ENCODE peak calls at places on chromosomes 6 and 20, in ten cellular contexts. One of them, this sample, is unnamed.
A peak's percentile ranks its signal among the peaks of the same experiment; 100 is the strongest.

GRCh38 chr20:14925286-14925685 is 587.9 kb upstream of the FLRT3 start:
- DNase-seq in astrocyte of the spinal cord: peak; percentile 19
- DNase-seq in HepG2: no peak
- DNase-seq in HCT116: no peak
- DNase-seq in WTC11: no peak
- DNase-seq in esophagus muscularis mucosa: no peak
- DNase-seq in activated B cell treated with CpG ODN at 0.5 μM for 24 hours: no peak
- DNase-seq in right lobe of liver: no peak
- DNase-seq in uterus: no peak
- DNase-seq in astrocyte of the cerebellum: peak; percentile 8
- DNase-seq in this sample: no peak

GRCh38 chr20:38680492-38681118 is 43.7 kb upstream of the SLC32A1 start:
- DNase-seq in astrocyte of the spinal cord: peak; percentile 34
- DNase-seq in WTC11: peak; percentile 74
- DNase-seq in uterus: no peak
- DNase-seq in activated B cell treated with CpG ODN at 0.5 μM for 24 hours: no peak
- DNase-seq in HCT116: no peak
- DNase-seq in HepG2: peak; percentile 45
- DNase-seq in astrocyte of the cerebellum: peak; percentile 6
- DNase-seq in esophagus muscularis mucosa: no peak
- DNase-seq in right lobe of liver: no peak
- DNase-seq in this sample: no peak

GRCh38 chr20:40293740-40294139 is 395.3 kb downstream of the MAFB start:
- DNase-seq in WTC11: no peak
- DNase-seq in right lobe of liver: no peak
- DNase-seq in HepG2: no peak
- DNase-seq in activated B cell treated with CpG ODN at 0.5 μM for 24 hours: no peak
- DNase-seq in uterus: peak; percentile 33
- DNase-seq in astrocyte of the cerebellum: no peak
- DNase-seq in HCT116: no peak
- DNase-seq in esophagus muscularis mucosa: peak; percentile 64
- DNase-seq in astrocyte of the spinal cord: no peak
- DNase-seq in this sample: no peak

GRCh38 chr6:16576391-16577368 is 184.6 kb downstream of the ATXN1 start:
- DNase-seq in WTC11: no peak
- DNase-seq in astrocyte of the cerebellum: no peak
- DNase-seq in activated B cell treated with CpG ODN at 0.5 μM for 24 hours: no peak
- DNase-seq in HCT116: no peak
- DNase-seq in HepG2: peak; percentile 65
- DNase-seq in right lobe of liver: no peak
- DNase-seq in esophagus muscularis mucosa: no peak
- DNase-seq in astrocyte of the spinal cord: no peak
- DNase-seq in uterus: no peak
- DNase-seq in this sample: no peak

GRCh38 chr6:157218371-157219198 is 104.7 kb downstream of the TMEM242 start:
- DNase-seq in HepG2: no peak
- DNase-seq in astrocyte of the cerebellum: no peak
- DNase-seq in WTC11: no peak
- DNase-seq in uterus: peak; percentile 12
- DNase-seq in HCT116: no peak
- DNase-seq in activated B cell treated with CpG ODN at 0.5 μM for 24 hours: no peak
- DNase-seq in right lobe of liver: no peak
- DNase-seq in astrocyte of the spinal cord: no peak
- DNase-seq in esophagus muscularis mucosa: no peak
- DNase-seq in this sample: peak; percentile 57

GRCh38 chr6:166772518-166772917 is 145.5 kb upstream of the RPS6KA2 start:
- DNase-seq in astrocyte of the cerebellum: no peak
- DNase-seq in esophagus muscularis mucosa: no peak
- DNase-seq in uterus: no peak
- DNase-seq in HCT116: no peak
- DNase-seq in right lobe of liver: no peak
- DNase-seq in HepG2: no peak
- DNase-seq in astrocyte of the spinal cord: no peak
- DNase-seq in WTC11: peak; percentile 65
- DNase-seq in activated B cell treated with CpG ODN at 0.5 μM for 24 hours: no peak
- DNase-seq in this sample: no peak

GRCh38 chr6:71468841-71469750 is 180.5 kb downstream of the OGFRL1 start:
- DNase-seq in WTC11: no peak
- DNase-seq in esophagus muscularis mucosa: no peak
- DNase-seq in right lobe of liver: no peak
- DNase-seq in astrocyte of the spinal cord: peak; percentile 94
- DNase-seq in uterus: peak; percentile 27
- DNase-seq in HCT116: no peak
- DNase-seq in HepG2: no peak
- DNase-seq in activated B cell treated with CpG ODN at 0.5 μM for 24 hours: no peak
- DNase-seq in astrocyte of the cerebellum: peak; percentile 93
- DNase-seq in this sample: no peak

GRCh38 chr6:45148278-45148677 is 179.9 kb upstream of the RUNX2 start:
- DNase-seq in uterus: no peak
- DNase-seq in astrocyte of the spinal cord: peak; percentile 9
- DNase-seq in activated B cell treated with CpG ODN at 0.5 μM for 24 hours: no peak
- DNase-seq in WTC11: no peak
- DNase-seq in HCT116: no peak
- DNase-seq in astrocyte of the cerebellum: no peak
- DNase-seq in esophagus muscularis mucosa: no peak
- DNase-seq in HepG2: no peak
- DNase-seq in right lobe of liver: no peak
- DNase-seq in this sample: no peak

GRCh38 chr6:91534614-91535013 is 947.7 kb upstream of the MAP3K7 start:
- DNase-seq in HCT116: no peak
- DNase-seq in uterus: no peak
- DNase-seq in HepG2: no peak
- DNase-seq in astrocyte of the spinal cord: no peak
- DNase-seq in esophagus muscularis mucosa: no peak
- DNase-seq in astrocyte of the cerebellum: no peak
- DNase-seq in right lobe of liver: no peak
- DNase-seq in WTC11: no peak
- DNase-seq in activated B cell treated with CpG ODN at 0.5 μM for 24 hours: no peak
- DNase-seq in this sample: no peak

GRCh38 chr6:11217360-11218076 is 14.9 kb downstream of the NEDD9 start:
- DNase-seq in WTC11: no peak
- DNase-seq in activated B cell treated with CpG ODN at 0.5 μM for 24 hours: no peak
- DNase-seq in right lobe of liver: no peak
- DNase-seq in uterus: no peak
- DNase-seq in astrocyte of the cerebellum: no peak
- DNase-seq in astrocyte of the spinal cord: no peak
- DNase-seq in esophagus muscularis mucosa: no peak
- DNase-seq in HCT116: no peak
- DNase-seq in HepG2: peak; percentile 79
- DNase-seq in this sample: no peak

GRCh38 chr6:154448448-154449096 is 61.9 kb downstream of the CNKSR3 start:
- DNase-seq in esophagus muscularis mucosa: no peak
- DNase-seq in right lobe of liver: no peak
- DNase-seq in HepG2: no peak
- DNase-seq in astrocyte of the cerebellum: peak; percentile 86
- DNase-seq in WTC11: no peak
- DNase-seq in HCT116: no peak
- DNase-seq in activated B cell treated with CpG ODN at 0.5 μM for 24 hours: no peak
- DNase-seq in uterus: peak; percentile 42
- DNase-seq in astrocyte of the spinal cord: peak; percentile 86
- DNase-seq in this sample: no peak

GRCh38 chr20:15061955-15062354 is 724.5 kb upstream of the FLRT3 start:
- DNase-seq in WTC11: no peak
- DNase-seq in HCT116: no peak
- DNase-seq in astrocyte of the cerebellum: no peak
- DNase-seq in astrocyte of the spinal cord: no peak
- DNase-seq in esophagus muscularis mucosa: no peak
- DNase-seq in HepG2: peak; percentile 97
- DNase-seq in activated B cell treated with CpG ODN at 0.5 μM for 24 hours: no peak
- DNase-seq in uterus: no peak
- DNase-seq in right lobe of liver: no peak
- DNase-seq in this sample: no peak

GRCh38 chr20:20413801-20414200 is 45.9 kb downstream of the INSM1 start:
- DNase-seq in activated B cell treated with CpG ODN at 0.5 μM for 24 hours: no peak
- DNase-seq in right lobe of liver: no peak
- DNase-seq in uterus: no peak
- DNase-seq in astrocyte of the spinal cord: no peak
- DNase-seq in esophagus muscularis mucosa: no peak
- DNase-seq in astrocyte of the cerebellum: no peak
- DNase-seq in HepG2: no peak
- DNase-seq in HCT116: no peak
- DNase-seq in WTC11: no peak
- DNase-seq in this sample: no peak

GRCh38 chr6:81073323-81073722 is 679.2 kb downstream of the TENT5A start:
- DNase-seq in WTC11: no peak
- DNase-seq in astrocyte of the spinal cord: no peak
- DNase-seq in uterus: no peak
- DNase-seq in HepG2: no peak
- DNase-seq in astrocyte of the cerebellum: no peak
- DNase-seq in esophagus muscularis mucosa: no peak
- DNase-seq in right lobe of liver: no peak
- DNase-seq in HCT116: no peak
- DNase-seq in activated B cell treated with CpG ODN at 0.5 μM for 24 hours: no peak
- DNase-seq in this sample: no peak

DNA sequence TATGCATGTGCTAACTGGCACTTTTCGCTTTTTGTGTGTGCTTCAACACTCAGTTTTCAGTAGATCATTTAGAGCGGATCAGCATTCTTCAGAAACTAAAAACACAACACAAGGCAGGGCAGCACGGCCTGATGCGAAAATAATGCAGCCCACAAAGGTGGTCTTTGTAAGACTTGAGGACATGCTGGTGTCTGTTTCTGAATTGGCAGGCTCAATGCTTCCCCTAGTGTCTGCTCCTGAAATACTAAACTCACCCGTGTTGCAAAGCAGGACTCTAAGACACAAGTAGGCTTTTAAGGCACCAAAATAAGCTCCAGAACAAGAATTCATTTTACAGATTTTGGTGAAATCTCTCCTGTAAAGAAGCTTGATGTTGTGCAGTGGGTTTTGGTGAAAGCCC is 676.5 kb downstream of the TENT5A start:
- DNase-seq in uterus: no peak
- DNase-seq in WTC11: peak; percentile 29
- DNase-seq in HCT116: peak; percentile 21
- DNase-seq in astrocyte of the cerebellum: peak; percentile 8
- DNase-seq in activated B cell treated with CpG ODN at 0.5 μM for 24 hours: no peak
- DNase-seq in right lobe of liver: no peak
- DNase-seq in HepG2: peak; percentile 9
- DNase-seq in astrocyte of the spinal cord: peak; percentile 28
- DNase-seq in esophagus muscularis mucosa: no peak
- DNase-seq in this sample: no peak
- TF ChIP-seq CTCF in uterus: no peak
- TF ChIP-seq CTCF in WTC11: peak; percentile 54
- TF ChIP-seq CTCF in HCT116: peak; percentile 75
- TF ChIP-seq CTCF in astrocyte of the cerebellum: peak; percentile 70
- TF ChIP-seq CTCF in activated B cell treated with CpG ODN at 0.5 μM for 24 hours: no peak
- TF ChIP-seq CTCF in right lobe of liver: peak; percentile 32
- TF ChIP-seq CTCF in HepG2: peak; percentile 50
- TF ChIP-seq CTCF in astrocyte of the spinal cord: peak; percentile 73
- TF ChIP-seq CTCF in esophagus muscularis mucosa: no peak
- TF ChIP-seq CTCF in this sample: peak; percentile 78

GRCh38 chr6:152701081-152701862 is 3.6 kb downstream of the MYCT1 start:
- DNase-seq in uterus: no peak
- DNase-seq in WTC11: no peak
- DNase-seq in HepG2: no peak
- DNase-seq in esophagus muscularis mucosa: no peak
- DNase-seq in astrocyte of the spinal cord: no peak
- DNase-seq in astrocyte of the cerebellum: no peak
- DNase-seq in right lobe of liver: no peak
- DNase-seq in HCT116: no peak
- DNase-seq in activated B cell treated with CpG ODN at 0.5 μM for 24 hours: no peak
- DNase-seq in this sample: no peak
- TF ChIP-seq CTCF in uterus: no peak
- TF ChIP-seq CTCF in WTC11: no peak
- TF ChIP-seq CTCF in HepG2: peak; percentile 14
- TF ChIP-seq CTCF in esophagus muscularis mucosa: no peak
- TF ChIP-seq CTCF in astrocyte of the spinal cord: no peak
- TF ChIP-seq CTCF in astrocyte of the cerebellum: no peak
- TF ChIP-seq CTCF in right lobe of liver: no peak
- TF ChIP-seq CTCF in HCT116: no peak
- TF ChIP-seq CTCF in activated B cell treated with CpG ODN at 0.5 μM for 24 hours: no peak
- TF ChIP-seq CTCF in this sample: no peak

DNA sequence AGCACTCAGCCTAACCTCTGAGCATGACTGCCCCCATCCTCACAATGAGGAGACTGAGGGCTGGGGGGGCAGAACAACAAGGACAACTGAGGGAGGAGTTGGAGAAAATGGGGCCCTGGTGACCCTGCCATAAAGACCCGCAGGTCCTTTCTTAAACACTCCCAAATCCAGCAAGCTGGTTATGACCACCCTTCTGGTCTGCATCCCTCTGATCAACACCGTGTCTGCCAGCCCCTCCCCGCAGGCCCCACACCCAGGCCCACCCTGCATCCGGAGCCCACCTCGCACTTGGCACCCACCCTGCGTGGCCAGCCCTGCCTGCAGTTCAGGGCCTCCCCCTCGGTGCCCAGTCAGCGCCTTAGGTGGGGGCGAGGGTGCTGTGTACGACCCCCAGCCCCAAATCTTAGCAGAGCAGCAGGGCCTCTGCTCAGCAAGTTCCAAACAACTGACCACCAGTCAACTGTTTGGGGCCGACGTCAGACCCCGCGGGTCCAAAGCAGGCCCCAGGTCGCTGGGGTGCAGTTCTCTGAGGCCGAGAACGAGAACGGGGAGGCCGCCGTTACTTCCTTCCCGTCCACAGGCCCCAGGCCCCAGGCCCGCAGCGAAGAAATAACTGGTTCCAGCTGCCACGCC is 1.2 kb downstream of the ACSS1 start:
- DNase-seq in HCT116: no peak
- DNase-seq in HepG2: no peak
- DNase-seq in right lobe of liver: peak; percentile 54
- DNase-seq in astrocyte of the cerebellum: no peak
- DNase-seq in esophagus muscularis mucosa: no peak
- DNase-seq in uterus: peak; percentile 32
- DNase-seq in astrocyte of the spinal cord: no peak
- DNase-seq in WTC11: no peak
- DNase-seq in activated B cell treated with CpG ODN at 0.5 μM for 24 hours: no peak
- DNase-seq in this sample: no peak
- TF ChIP-seq CTCF in HCT116: no peak
- TF ChIP-seq CTCF in HepG2: no peak
- TF ChIP-seq CTCF in right lobe of liver: no peak
- TF ChIP-seq CTCF in astrocyte of the cerebellum: no peak
- TF ChIP-seq CTCF in esophagus muscularis mucosa: no peak
- TF ChIP-seq CTCF in uterus: no peak
- TF ChIP-seq CTCF in astrocyte of the spinal cord: no peak
- TF ChIP-seq CTCF in WTC11: no peak
- TF ChIP-seq CTCF in activated B cell treated with CpG ODN at 0.5 μM for 24 hours: no peak
- TF ChIP-seq CTCF in this sample: no peak

DNA sequence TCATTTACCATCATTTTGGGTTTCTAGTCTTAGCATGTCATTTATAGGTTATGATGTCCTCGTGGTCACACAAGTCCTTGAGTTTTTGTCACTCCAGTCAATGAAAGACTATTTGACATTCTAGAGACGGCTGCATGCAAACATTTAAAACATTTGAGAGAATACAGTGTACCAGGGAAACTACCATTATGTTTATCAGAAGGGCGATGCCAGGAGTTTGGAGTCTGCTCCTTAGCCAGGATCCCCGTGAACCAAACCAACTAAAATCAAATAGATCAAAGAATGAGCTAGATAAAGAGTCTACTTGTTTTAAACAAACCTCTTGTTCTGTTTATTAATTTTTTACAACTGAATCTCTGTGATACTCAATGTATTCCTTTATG is 122.6 kb downstream of the OLIG3 start:
- DNase-seq in astrocyte of the cerebellum: no peak
- DNase-seq in right lobe of liver: no peak
- DNase-seq in esophagus muscularis mucosa: no peak
- DNase-seq in HCT116: no peak
- DNase-seq in activated B cell treated with CpG ODN at 0.5 μM for 24 hours: no peak
- DNase-seq in astrocyte of the spinal cord: no peak
- DNase-seq in WTC11: no peak
- DNase-seq in HepG2: no peak
- DNase-seq in uterus: no peak
- DNase-seq in this sample: no peak
- TF ChIP-seq CTCF in astrocyte of the cerebellum: no peak
- TF ChIP-seq CTCF in right lobe of liver: no peak
- TF ChIP-seq CTCF in esophagus muscularis mucosa: no peak
- TF ChIP-seq CTCF in HCT116: no peak
- TF ChIP-seq CTCF in activated B cell treated with CpG ODN at 0.5 μM for 24 hours: no peak
- TF ChIP-seq CTCF in astrocyte of the spinal cord: no peak
- TF ChIP-seq CTCF in WTC11: peak; percentile 0
- TF ChIP-seq CTCF in HepG2: no peak
- TF ChIP-seq CTCF in uterus: no peak
- TF ChIP-seq CTCF in this sample: no peak

GRCh38 chr20:3825526-3825925 is 5.2 kb downstream of the AP5S1 start:
- DNase-seq in esophagus muscularis mucosa: no peak
- DNase-seq in uterus: no peak
- DNase-seq in activated B cell treated with CpG ODN at 0.5 μM for 24 hours: no peak
- DNase-seq in astrocyte of the spinal cord: no peak
- DNase-seq in astrocyte of the cerebellum: no peak
- DNase-seq in right lobe of liver: no peak
- DNase-seq in HCT116: no peak
- DNase-seq in WTC11: peak; percentile 39
- DNase-seq in HepG2: peak; percentile 52
- DNase-seq in this sample: no peak
- TF ChIP-seq CTCF in esophagus muscularis mucosa: no peak
- TF ChIP-seq CTCF in uterus: no peak
- TF ChIP-seq CTCF in activated B cell treated with CpG ODN at 0.5 μM for 24 hours: no peak
- TF ChIP-seq CTCF in astrocyte of the spinal cord: no peak
- TF ChIP-seq CTCF in astrocyte of the cerebellum: no peak
- TF ChIP-seq CTCF in right lobe of liver: no peak
- TF ChIP-seq CTCF in HCT116: no peak
- TF ChIP-seq CTCF in WTC11: no peak
- TF ChIP-seq CTCF in HepG2: peak; percentile 28
- TF ChIP-seq CTCF in this sample: no peak